ENCODE peak calls at places on chromosomes 7 and 10, in seven cellular contexts. One of them, this sample, is unnamed.

GRCh38 chr10:111756541-111757061 is 427.0 kb downstream of the GPAM start:
- DNase-seq in neuronal stem cell: peak
- DNase-seq in PC-3: peak
- DNase-seq in OCI-LY7: peak
- DNase-seq in hepatocyte: peak
- DNase-seq in fibroblast of lung: peak
- DNase-seq in mesenchymal stem cell: peak
- DNase-seq in this sample: no peak

GRCh38 chr10:95240811-95241210 is 46.8 kb downstream of the ACSM6 start:
- DNase-seq in neuronal stem cell: no peak
- DNase-seq in PC-3: no peak
- DNase-seq in OCI-LY7: no peak
- DNase-seq in hepatocyte: no peak
- DNase-seq in fibroblast of lung: no peak
- DNase-seq in mesenchymal stem cell: no peak
- DNase-seq in this sample: no peak

GRCh38 chr10:26367771-26368170 is 70.4 kb upstream of the APBB1IP start:
- DNase-seq in neuronal stem cell: peak
- DNase-seq in PC-3: peak
- DNase-seq in OCI-LY7: peak
- DNase-seq in hepatocyte: peak
- DNase-seq in fibroblast of lung: peak
- DNase-seq in mesenchymal stem cell: peak
- DNase-seq in this sample: no peak

GRCh38 chr10:62007145-62007544 is 105.6 kb downstream of the ARID5B start:
- DNase-seq in neuronal stem cell: no peak
- DNase-seq in PC-3: no peak
- DNase-seq in OCI-LY7: no peak
- DNase-seq in hepatocyte: no peak
- DNase-seq in fibroblast of lung: no peak
- DNase-seq in mesenchymal stem cell: no peak
- DNase-seq in this sample: no peak

GRCh38 chr10:52410916-52411315 is 96.8 kb downstream of the DKK1 start:
- DNase-seq in neuronal stem cell: no peak
- DNase-seq in PC-3: no peak
- DNase-seq in OCI-LY7: no peak
- DNase-seq in hepatocyte: no peak
- DNase-seq in fibroblast of lung: peak
- DNase-seq in mesenchymal stem cell: no peak
- DNase-seq in this sample: no peak

GRCh38 chr7:121890833-121891232 is 17.9 kb downstream of the PTPRZ1 start:
- DNase-seq in neuronal stem cell: no peak
- DNase-seq in PC-3: no peak
- DNase-seq in OCI-LY7: no peak
- DNase-seq in hepatocyte: no peak
- DNase-seq in fibroblast of lung: no peak
- DNase-seq in mesenchymal stem cell: no peak
- DNase-seq in this sample: no peak

GRCh38 chr7:36127075-36127740 is 25.8 kb upstream of the EEPD1 start:
- DNase-seq in neuronal stem cell: no peak
- DNase-seq in PC-3: no peak
- DNase-seq in OCI-LY7: peak
- DNase-seq in hepatocyte: no peak
- DNase-seq in fibroblast of lung: no peak
- DNase-seq in mesenchymal stem cell: peak
- DNase-seq in this sample: no peak

GRCh38 chr7:18593602-18594279 is 98.2 kb downstream of the HDAC9 start:
- DNase-seq in neuronal stem cell: no peak
- DNase-seq in PC-3: no peak
- DNase-seq in OCI-LY7: peak
- DNase-seq in hepatocyte: no peak
- DNase-seq in fibroblast of lung: no peak
- DNase-seq in mesenchymal stem cell: peak
- DNase-seq in this sample: no peak

GRCh38 chr7:77627307-77627671 is 69.0 kb upstream of the RSBN1L start:
- DNase-seq in neuronal stem cell: no peak
- DNase-seq in PC-3: no peak
- DNase-seq in OCI-LY7: no peak
- DNase-seq in hepatocyte: no peak
- DNase-seq in fibroblast of lung: peak
- DNase-seq in mesenchymal stem cell: peak
- DNase-seq in this sample: no peak

GRCh38 chr10:131726460-131726861 is 174.3 kb upstream of the PPP2R2D start:
- DNase-seq in neuronal stem cell: peak
- DNase-seq in PC-3: no peak
- DNase-seq in OCI-LY7: no peak
- DNase-seq in hepatocyte: peak
- DNase-seq in fibroblast of lung: no peak
- DNase-seq in mesenchymal stem cell: no peak
- DNase-seq in this sample: no peak

GRCh38 chr10:115772606-115773005 is 500.4 kb downstream of the GFRA1 start:
- DNase-seq in neuronal stem cell: no peak
- DNase-seq in PC-3: no peak
- DNase-seq in OCI-LY7: no peak
- DNase-seq in hepatocyte: no peak
- DNase-seq in fibroblast of lung: peak
- DNase-seq in mesenchymal stem cell: peak
- DNase-seq in this sample: no peak

GRCh38 chr10:114103286-114103685 is 59.6 kb downstream of the ADRB1 start:
- DNase-seq in neuronal stem cell: no peak
- DNase-seq in PC-3: peak
- DNase-seq in OCI-LY7: peak
- DNase-seq in hepatocyte: peak
- DNase-seq in fibroblast of lung: peak
- DNase-seq in mesenchymal stem cell: peak
- DNase-seq in this sample: no peak

GRCh38 chr7:116198748-116199410 is 11.5 kb upstream of the TES start:
- DNase-seq in neuronal stem cell: no peak
- DNase-seq in PC-3: no peak
- DNase-seq in OCI-LY7: no peak
- DNase-seq in hepatocyte: no peak
- DNase-seq in fibroblast of lung: no peak
- DNase-seq in mesenchymal stem cell: no peak
- DNase-seq in this sample: no peak

GRCh38 chr7:103857435-103857834 is 132.0 kb downstream of the RELN start:
- DNase-seq in neuronal stem cell: no peak
- DNase-seq in PC-3: no peak
- DNase-seq in OCI-LY7: no peak
- DNase-seq in hepatocyte: no peak
- DNase-seq in fibroblast of lung: no peak
- DNase-seq in mesenchymal stem cell: no peak
- DNase-seq in this sample: no peak

GRCh38 chr10:118584181-118584954 is 11.1 kb downstream of the PRLHR start:
- DNase-seq in neuronal stem cell: no peak
- DNase-seq in PC-3: peak
- DNase-seq in OCI-LY7: no peak
- DNase-seq in hepatocyte: no peak
- DNase-seq in fibroblast of lung: peak
- DNase-seq in mesenchymal stem cell: peak
- DNase-seq in this sample: peak

GRCh38 chr10:132452216-132452650 is 55.2 kb downstream of the PWWP2B start:
- DNase-seq in neuronal stem cell: no peak
- DNase-seq in PC-3: no peak
- DNase-seq in OCI-LY7: no peak
- DNase-seq in hepatocyte: no peak
- DNase-seq in fibroblast of lung: no peak
- DNase-seq in mesenchymal stem cell: no peak
- DNase-seq in this sample: no peak

GRCh38 chr10:60434418-60435046 is 44.9 kb upstream of the ANK3 start:
- DNase-seq in neuronal stem cell: peak
- DNase-seq in PC-3: peak
- DNase-seq in OCI-LY7: peak
- DNase-seq in hepatocyte: peak
- DNase-seq in fibroblast of lung: peak
- DNase-seq in mesenchymal stem cell: peak
- DNase-seq in this sample: peak

GRCh38 chr7:94355389-94355788 is 39.3 kb upstream of the COL1A2 start:
- DNase-seq in neuronal stem cell: no peak
- DNase-seq in PC-3: no peak
- DNase-seq in OCI-LY7: no peak
- DNase-seq in hepatocyte: peak
- DNase-seq in fibroblast of lung: peak
- DNase-seq in mesenchymal stem cell: no peak
- DNase-seq in this sample: no peak
- H2AFZ ChIP-seq in neuronal stem cell: no peak
- H2AFZ ChIP-seq in PC-3: no peak
- H2AFZ ChIP-seq in OCI-LY7: no peak
- H2AFZ ChIP-seq in hepatocyte: no peak
- H2AFZ ChIP-seq in fibroblast of lung: peak
- H2AFZ ChIP-seq in mesenchymal stem cell: no peak
- H2AFZ ChIP-seq in this sample: no peak

DNA sequence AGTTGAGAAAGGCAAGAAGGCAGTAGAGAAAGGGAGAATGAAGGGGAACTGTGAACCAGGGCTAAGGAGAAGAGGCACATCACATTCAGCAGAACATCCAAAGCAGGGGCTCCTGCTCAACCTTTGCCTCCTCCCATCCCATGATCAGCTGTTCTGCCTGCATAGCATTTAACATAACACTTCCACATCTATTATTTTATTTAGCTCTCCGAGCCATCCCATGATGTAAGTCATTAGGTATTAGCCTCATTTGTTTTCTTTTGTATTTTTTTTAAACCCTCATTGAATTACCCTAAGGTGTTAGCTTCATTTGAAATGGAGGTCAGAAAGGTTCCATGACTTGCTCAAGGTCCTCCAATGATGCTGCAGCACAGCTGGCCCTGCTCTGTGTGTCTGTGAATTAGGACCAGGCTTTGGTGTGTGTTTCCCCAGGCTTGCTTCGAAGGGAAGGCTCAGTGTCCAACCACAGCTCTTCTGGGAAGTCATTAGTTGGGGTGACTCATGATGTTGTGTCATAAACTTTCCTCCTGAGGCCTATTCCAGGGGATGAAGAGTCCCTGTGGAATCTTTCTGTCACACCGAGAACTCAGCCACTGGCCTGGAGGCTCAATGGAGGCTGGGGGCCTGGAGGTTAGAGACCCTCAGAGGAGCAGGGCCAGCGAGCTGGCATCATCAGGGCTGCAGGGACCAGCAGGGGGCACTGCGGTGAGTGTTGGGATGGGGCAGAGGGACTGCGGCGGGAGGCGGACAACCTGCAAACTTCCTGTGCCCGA is 16.5 kb downstream of the NPFFR1 start:
- DNase-seq in neuronal stem cell: no peak
- DNase-seq in PC-3: peak
- DNase-seq in OCI-LY7: peak
- DNase-seq in hepatocyte: peak
- DNase-seq in fibroblast of lung: peak
- DNase-seq in mesenchymal stem cell: peak
- DNase-seq in this sample: peak
- H2AFZ ChIP-seq in neuronal stem cell: no peak
- H2AFZ ChIP-seq in PC-3: no peak
- H2AFZ ChIP-seq in OCI-LY7: no peak
- H2AFZ ChIP-seq in hepatocyte: no peak
- H2AFZ ChIP-seq in fibroblast of lung: no peak
- H2AFZ ChIP-seq in mesenchymal stem cell: no peak
- H2AFZ ChIP-seq in this sample: peak

GRCh38 chr7:97009753-97010732 is 4.7 kb downstream of the DLX6 start:
- DNase-seq in neuronal stem cell: peak
- DNase-seq in PC-3: no peak
- DNase-seq in OCI-LY7: no peak
- DNase-seq in hepatocyte: no peak
- DNase-seq in fibroblast of lung: no peak
- DNase-seq in mesenchymal stem cell: no peak
- DNase-seq in this sample: no peak
- H2AFZ ChIP-seq in neuronal stem cell: no peak
- H2AFZ ChIP-seq in PC-3: no peak
- H2AFZ ChIP-seq in OCI-LY7: no peak
- H2AFZ ChIP-seq in hepatocyte: no peak
- H2AFZ ChIP-seq in fibroblast of lung: no peak
- H2AFZ ChIP-seq in mesenchymal stem cell: no peak
- H2AFZ ChIP-seq in this sample: no peak

DNA sequence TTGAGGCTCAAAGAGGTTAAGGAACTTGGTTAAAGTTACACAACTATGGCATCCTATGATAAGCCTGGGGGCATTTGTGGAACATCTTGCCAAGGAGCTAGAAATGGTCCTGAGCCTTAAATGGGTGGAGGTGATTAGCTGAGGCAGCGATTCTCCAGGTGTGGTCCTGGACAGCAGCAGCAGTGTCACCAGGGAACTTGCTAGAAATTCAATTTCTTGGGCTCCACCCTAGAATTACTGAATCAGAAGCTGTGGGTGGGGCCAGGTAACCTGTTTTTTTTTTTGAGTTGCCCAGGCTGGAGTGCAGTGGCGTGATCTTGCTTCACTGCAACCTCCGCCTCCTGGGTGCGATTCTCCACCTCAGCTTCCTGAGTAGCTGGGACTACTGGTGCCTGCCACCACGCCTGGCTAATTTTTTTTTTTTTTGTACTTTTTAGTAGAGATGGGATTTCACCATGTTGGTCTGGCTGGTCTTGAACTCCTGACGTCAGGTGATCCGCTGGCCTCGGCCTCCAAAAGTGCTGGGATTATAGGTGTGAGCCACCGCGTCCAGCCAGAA is 13.1 kb downstream of the RPS24 start:
- DNase-seq in neuronal stem cell: no peak
- DNase-seq in PC-3: peak
- DNase-seq in OCI-LY7: no peak
- DNase-seq in hepatocyte: no peak
- DNase-seq in fibroblast of lung: no peak
- DNase-seq in mesenchymal stem cell: no peak
- DNase-seq in this sample: no peak
- H2AFZ ChIP-seq in neuronal stem cell: no peak
- H2AFZ ChIP-seq in PC-3: no peak
- H2AFZ ChIP-seq in OCI-LY7: no peak
- H2AFZ ChIP-seq in hepatocyte: no peak
- H2AFZ ChIP-seq in fibroblast of lung: no peak
- H2AFZ ChIP-seq in mesenchymal stem cell: no peak
- H2AFZ ChIP-seq in this sample: no peak